ENCODE peak calls at places on chromosomes 3 and 15, in six cellular contexts. One of them, this sample, is unnamed.

GRCh38 chr15:51108933-51109550 is 14.3 kb upstream of the TNFAIP8L3 start:
- DNase-seq in SJSA1: no peak
- DNase-seq in bronchial epithelial cell: peak; percentile 35
- DNase-seq in K562: no peak
- DNase-seq in GM12865: no peak
- DNase-seq in fibroblast of pulmonary artery: peak; percentile 69
- DNase-seq in this sample: no peak

GRCh38 chr3:24264748-24265158 is 229.9 kb downstream of the THRB start:
- DNase-seq in SJSA1: peak; percentile 53
- DNase-seq in bronchial epithelial cell: peak; percentile 57
- DNase-seq in K562: peak; percentile 75
- DNase-seq in GM12865: peak; percentile 64
- DNase-seq in fibroblast of pulmonary artery: peak; percentile 70
- DNase-seq in this sample: peak; percentile 55

GRCh38 chr15:58510715-58511465 is 79.1 kb downstream of the LIPC start:
- DNase-seq in SJSA1: peak; percentile 82
- DNase-seq in bronchial epithelial cell: peak; percentile 64
- DNase-seq in K562: no peak
- DNase-seq in GM12865: no peak
- DNase-seq in fibroblast of pulmonary artery: peak; percentile 68
- DNase-seq in this sample: no peak

GRCh38 chr3:68055238-68055637 is 400.8 kb upstream of the SUCLG2 start:
- DNase-seq in SJSA1: no peak
- DNase-seq in bronchial epithelial cell: no peak
- DNase-seq in K562: no peak
- DNase-seq in GM12865: no peak
- DNase-seq in fibroblast of pulmonary artery: no peak
- DNase-seq in this sample: no peak

GRCh38 chr3:155097009-155097349 is 16.9 kb downstream of the MME start:
- DNase-seq in SJSA1: no peak
- DNase-seq in bronchial epithelial cell: no peak
- DNase-seq in K562: no peak
- DNase-seq in GM12865: no peak
- DNase-seq in fibroblast of pulmonary artery: no peak
- DNase-seq in this sample: no peak

GRCh38 chr3:100875239-100875638 is 118.0 kb downstream of the ABI3BP start:
- DNase-seq in SJSA1: no peak
- DNase-seq in bronchial epithelial cell: peak; percentile 82
- DNase-seq in K562: no peak
- DNase-seq in GM12865: no peak
- DNase-seq in fibroblast of pulmonary artery: peak; percentile 64
- DNase-seq in this sample: no peak

GRCh38 chr3:159451067-159451466 is 537.6 kb upstream of the IL12A start:
- DNase-seq in SJSA1: peak; percentile 10
- DNase-seq in bronchial epithelial cell: peak; percentile 62
- DNase-seq in K562: no peak
- DNase-seq in GM12865: no peak
- DNase-seq in fibroblast of pulmonary artery: no peak
- DNase-seq in this sample: no peak

GRCh38 chr15:94844533-94845390 is 613.4 kb downstream of the MCTP2 start:
- DNase-seq in SJSA1: no peak
- DNase-seq in bronchial epithelial cell: peak; percentile 13
- DNase-seq in K562: peak; percentile 92
- DNase-seq in GM12865: no peak
- DNase-seq in fibroblast of pulmonary artery: peak; percentile 30
- DNase-seq in this sample: no peak

GRCh38 chr3:57949779-57950618 is 58.2 kb upstream of the FLNB start:
- DNase-seq in SJSA1: no peak
- DNase-seq in bronchial epithelial cell: peak; percentile 75
- DNase-seq in K562: no peak
- DNase-seq in GM12865: no peak
- DNase-seq in fibroblast of pulmonary artery: no peak
- DNase-seq in this sample: no peak

GRCh38 chr3:129599607-129600006 is 6.9 kb downstream of the PLXND1 start:
- DNase-seq in SJSA1: peak; percentile 83
- DNase-seq in bronchial epithelial cell: no peak
- DNase-seq in K562: peak; percentile 76
- DNase-seq in GM12865: no peak
- DNase-seq in fibroblast of pulmonary artery: peak; percentile 85
- DNase-seq in this sample: no peak
- H3K4me3 ChIP-seq in SJSA1: no peak overlapping the region
- H3K4me3 ChIP-seq in bronchial epithelial cell: no peak overlapping the region
- H3K4me3 ChIP-seq in K562: no peak overlapping the region
- H3K4me3 ChIP-seq in GM12865: no peak overlapping the region
- H3K4me3 ChIP-seq in fibroblast of pulmonary artery: no peak overlapping the region
- H3K4me3 ChIP-seq in this sample: no peak overlapping the region

GRCh38 chr3:42263354-42264346 is 2.3 kb downstream of the CCK start:
- DNase-seq in SJSA1: no peak
- DNase-seq in bronchial epithelial cell: peak; percentile 16
- DNase-seq in K562: no peak
- DNase-seq in GM12865: no peak
- DNase-seq in fibroblast of pulmonary artery: no peak
- DNase-seq in this sample: no peak

GRCh38 chr3:42265059-42265991 is 660 bp downstream of the CCK start:
- DNase-seq in SJSA1: no peak
- DNase-seq in bronchial epithelial cell: no peak
- DNase-seq in K562: no peak
- DNase-seq in GM12865: no peak
- DNase-seq in fibroblast of pulmonary artery: no peak
- DNase-seq in this sample: no peak

GRCh38 chr3:42262525-42262924 is 3.5 kb downstream of the CCK start:
- DNase-seq in SJSA1: no peak
- DNase-seq in bronchial epithelial cell: peak; percentile 97
- DNase-seq in K562: no peak
- DNase-seq in GM12865: no peak
- DNase-seq in fibroblast of pulmonary artery: peak; percentile 5
- DNase-seq in this sample: no peak

GRCh38 chr3:42266085-42266484 is at the start of gene CCK:
- DNase-seq in SJSA1: no peak
- DNase-seq in bronchial epithelial cell: no peak
- DNase-seq in K562: no peak
- DNase-seq in GM12865: no peak
- DNase-seq in fibroblast of pulmonary artery: no peak
- DNase-seq in this sample: no peak

DNA sequence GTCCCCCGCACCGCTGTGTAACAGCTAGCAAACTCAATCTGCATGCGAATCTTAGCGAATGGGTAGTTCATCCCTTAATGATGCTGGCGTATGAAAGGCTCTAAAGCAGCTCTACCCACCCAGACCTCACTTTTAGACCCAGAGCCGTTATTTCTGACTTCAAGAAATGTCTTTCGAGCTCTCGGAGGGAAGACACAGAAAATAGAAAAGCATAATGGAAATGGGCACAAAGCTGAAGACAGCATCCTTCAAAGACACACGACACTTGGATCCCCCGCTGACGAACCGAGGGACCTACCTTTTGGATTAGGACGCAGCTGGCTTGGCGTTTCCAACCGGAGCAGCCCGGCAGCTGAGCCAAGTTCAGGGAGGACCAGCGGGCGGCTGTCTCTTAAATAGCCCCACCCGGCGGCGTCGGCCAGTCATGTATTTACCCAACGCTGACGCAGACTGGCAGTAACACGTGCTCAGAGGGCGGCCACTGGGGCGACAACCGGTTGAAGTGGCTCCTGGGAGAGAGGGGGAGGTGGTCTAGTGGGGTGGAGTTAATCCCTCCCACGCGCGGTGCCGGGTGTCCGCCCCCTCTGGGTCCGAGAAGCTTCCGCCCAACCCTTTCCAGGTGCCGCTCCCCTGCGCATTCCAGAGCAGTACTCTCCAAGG is 1.5 kb downstream of the CCK start:
- DNase-seq in SJSA1: no peak
- DNase-seq in bronchial epithelial cell: peak; percentile 60
- DNase-seq in K562: peak; percentile 23
- DNase-seq in GM12865: no peak
- DNase-seq in fibroblast of pulmonary artery: peak; percentile 13
- DNase-seq in this sample: no peak
- H3K4me3 ChIP-seq in SJSA1: no peak overlapping the region
- H3K4me3 ChIP-seq in bronchial epithelial cell: no peak overlapping the region
- H3K4me3 ChIP-seq in K562: no peak overlapping the region
- H3K4me3 ChIP-seq in GM12865: no peak overlapping the region
- H3K4me3 ChIP-seq in fibroblast of pulmonary artery: no peak overlapping the region
- H3K4me3 ChIP-seq in this sample: no peak overlapping the region

DNA sequence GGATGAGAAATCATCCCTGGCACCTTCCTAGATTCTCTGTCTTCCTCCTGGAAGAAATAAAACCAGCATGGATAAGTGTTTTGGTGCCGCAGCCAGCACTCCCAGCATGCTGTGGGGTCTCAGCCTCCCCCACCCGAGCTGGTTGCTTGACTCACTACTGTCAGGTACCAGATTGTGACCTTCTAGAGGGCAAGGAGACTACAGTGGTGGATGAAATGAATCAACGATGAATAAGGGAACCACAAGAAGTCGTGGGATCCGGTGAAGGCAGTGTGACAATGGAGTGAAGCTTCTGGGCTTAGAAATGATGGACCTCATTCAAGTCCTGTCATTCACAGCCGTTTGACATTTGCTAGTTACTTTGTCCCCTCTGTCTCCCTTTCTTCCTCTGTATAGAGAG is 50.2 kb upstream of the SLCO3A1 start:
- DNase-seq in SJSA1: no peak
- DNase-seq in bronchial epithelial cell: no peak
- DNase-seq in K562: no peak
- DNase-seq in GM12865: no peak
- DNase-seq in fibroblast of pulmonary artery: no peak
- DNase-seq in this sample: no peak
- H3K4me3 ChIP-seq in SJSA1: no peak overlapping the region
- H3K4me3 ChIP-seq in bronchial epithelial cell: no peak overlapping the region
- H3K4me3 ChIP-seq in K562: no peak overlapping the region
- H3K4me3 ChIP-seq in GM12865: no peak overlapping the region
- H3K4me3 ChIP-seq in fibroblast of pulmonary artery: no peak overlapping the region
- H3K4me3 ChIP-seq in this sample: no peak overlapping the region

DNA sequence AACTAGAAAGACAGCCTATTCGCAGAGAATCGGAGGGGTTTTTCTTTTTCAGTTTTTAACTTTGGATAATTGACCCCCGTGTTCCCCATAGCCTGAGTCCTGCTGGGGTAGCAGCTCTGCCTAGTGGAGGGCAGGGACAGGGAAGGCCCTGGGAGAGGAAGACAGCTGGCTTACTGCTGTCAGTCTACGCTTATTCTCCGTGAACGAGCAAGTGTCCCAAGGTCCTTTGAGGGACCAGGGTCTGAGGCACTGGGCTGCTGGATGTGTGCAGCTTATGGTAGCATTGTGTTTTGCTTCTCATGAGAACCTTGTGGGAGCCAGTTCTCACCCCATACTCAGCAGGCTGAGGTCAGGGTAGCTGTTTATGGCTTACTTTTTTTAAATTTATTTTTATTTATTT is 3.0 kb downstream of the LIMD1 start:
- DNase-seq in SJSA1: no peak
- DNase-seq in bronchial epithelial cell: no peak
- DNase-seq in K562: no peak
- DNase-seq in GM12865: no peak
- DNase-seq in fibroblast of pulmonary artery: no peak
- DNase-seq in this sample: peak; percentile 16
- H3K4me3 ChIP-seq in SJSA1: no peak overlapping the region
- H3K4me3 ChIP-seq in bronchial epithelial cell: no peak overlapping the region
- H3K4me3 ChIP-seq in K562: peak overlapping the region; percentile 7
- H3K4me3 ChIP-seq in GM12865: peak overlapping the region; percentile 85
- H3K4me3 ChIP-seq in fibroblast of pulmonary artery: no peak overlapping the region
- H3K4me3 ChIP-seq in this sample: peak overlapping the region; percentile 69

GRCh38 chr3:56424885-56425284 is 43.4 kb downstream of the ERC2 start:
- DNase-seq in SJSA1: no peak
- DNase-seq in bronchial epithelial cell: no peak
- DNase-seq in K562: no peak
- DNase-seq in GM12865: peak; percentile 17
- DNase-seq in fibroblast of pulmonary artery: no peak
- DNase-seq in this sample: no peak

GRCh38 chr3:56423537-56424209 is 44.6 kb downstream of the ERC2 start:
- DNase-seq in SJSA1: no peak
- DNase-seq in bronchial epithelial cell: no peak
- DNase-seq in K562: no peak
- DNase-seq in GM12865: peak; percentile 40
- DNase-seq in fibroblast of pulmonary artery: no peak
- DNase-seq in this sample: no peak

GRCh38 chr3:56424357-56424756 is 43.9 kb downstream of the ERC2 start:
- DNase-seq in SJSA1: no peak
- DNase-seq in bronchial epithelial cell: no peak
- DNase-seq in K562: no peak
- DNase-seq in GM12865: peak; percentile 28
- DNase-seq in fibroblast of pulmonary artery: no peak
- DNase-seq in this sample: no peak

GRCh38 chr3:56422316-56422715 is 46.0 kb downstream of the ERC2 start:
- DNase-seq in SJSA1: no peak
- DNase-seq in bronchial epithelial cell: no peak
- DNase-seq in K562: no peak
- DNase-seq in GM12865: no peak
- DNase-seq in fibroblast of pulmonary artery: no peak
- DNase-seq in this sample: no peak

DNA sequence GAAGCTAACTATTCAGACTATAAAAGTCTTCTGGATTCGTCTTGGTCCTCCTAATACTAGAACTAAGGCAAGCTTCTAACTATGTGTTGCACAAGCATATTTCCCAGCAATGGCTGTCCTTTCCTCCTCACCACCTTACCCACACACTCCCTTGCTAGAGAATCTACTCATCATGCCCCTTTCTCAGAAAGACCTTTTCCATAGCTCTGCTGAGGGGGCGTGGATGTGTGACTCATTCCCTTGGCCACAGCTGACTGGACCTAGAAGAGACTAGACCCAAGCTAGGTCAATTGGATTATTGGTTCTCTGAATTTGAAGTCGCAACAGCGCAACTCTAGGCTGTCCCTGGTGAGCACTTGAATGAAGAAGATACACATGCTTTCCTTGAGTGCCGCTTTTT is 47.1 kb downstream of the ERC2 start:
- DNase-seq in SJSA1: no peak
- DNase-seq in bronchial epithelial cell: peak; percentile 12
- DNase-seq in K562: no peak
- DNase-seq in GM12865: no peak
- DNase-seq in fibroblast of pulmonary artery: no peak
- DNase-seq in this sample: no peak
- H3K4me3 ChIP-seq in SJSA1: no peak overlapping the region
- H3K4me3 ChIP-seq in bronchial epithelial cell: no peak overlapping the region
- H3K4me3 ChIP-seq in K562: no peak overlapping the region
- H3K4me3 ChIP-seq in GM12865: no peak overlapping the region
- H3K4me3 ChIP-seq in fibroblast of pulmonary artery: no peak overlapping the region
- H3K4me3 ChIP-seq in this sample: no peak overlapping the region

GRCh38 chr15:99507732-99508571 is 57.8 kb upstream of the MEF2A start:
- DNase-seq in SJSA1: peak; percentile 32
- DNase-seq in bronchial epithelial cell: no peak
- DNase-seq in K562: no peak
- DNase-seq in GM12865: peak; percentile 86
- DNase-seq in fibroblast of pulmonary artery: peak; percentile 87
- DNase-seq in this sample: no peak
- H3K4me3 ChIP-seq in SJSA1: no peak overlapping the region
- H3K4me3 ChIP-seq in bronchial epithelial cell: no peak overlapping the region
- H3K4me3 ChIP-seq in K562: no peak overlapping the region
- H3K4me3 ChIP-seq in GM12865: no peak overlapping the region
- H3K4me3 ChIP-seq in fibroblast of pulmonary artery: peak overlapping the region; percentile 4
- H3K4me3 ChIP-seq in this sample: no peak overlapping the region

DNA sequence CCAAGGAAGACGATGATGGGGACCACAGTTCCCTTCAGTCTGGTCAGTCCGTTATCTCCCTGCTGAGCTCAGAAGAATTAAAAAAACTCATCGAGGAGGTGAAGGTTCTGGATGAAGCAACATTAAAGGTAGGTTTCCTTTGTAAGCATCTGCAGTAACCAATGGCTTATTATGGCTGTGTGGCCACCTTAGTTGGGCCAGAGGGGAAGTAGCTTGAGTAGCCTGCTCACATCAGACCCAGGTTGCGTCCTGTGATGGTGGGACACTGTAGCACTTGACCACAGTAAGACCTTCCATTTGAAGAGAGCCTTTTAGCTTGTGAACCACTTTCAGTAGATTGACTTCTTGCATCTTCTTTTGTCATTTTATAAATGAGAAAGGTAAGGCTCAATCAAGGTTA is 22.6 kb downstream of the STARD5 start:
- DNase-seq in SJSA1: no peak
- DNase-seq in bronchial epithelial cell: no peak
- DNase-seq in K562: no peak
- DNase-seq in GM12865: peak; percentile 64
- DNase-seq in fibroblast of pulmonary artery: no peak
- DNase-seq in this sample: no peak
- H3K4me3 ChIP-seq in SJSA1: no peak overlapping the region
- H3K4me3 ChIP-seq in bronchial epithelial cell: no peak overlapping the region
- H3K4me3 ChIP-seq in K562: no peak overlapping the region
- H3K4me3 ChIP-seq in GM12865: peak overlapping the region; percentile 49
- H3K4me3 ChIP-seq in fibroblast of pulmonary artery: no peak overlapping the region
- H3K4me3 ChIP-seq in this sample: peak overlapping the region; percentile 92

This sample was measured in OCI-LY7.